ENCODE peak calls at places on chromosomes 4 and X, in five cellular contexts. I, W, M, D and R are unnamed samples.

GRCh38 chr4:75289843-75290616 is 224.2 kb downstream of the RCHY1 start:
- DNase-seq in I (no peak), W (no peak), M (peak), D (no peak), R (peak)

GRCh38 chr4:99383381-99383780 is 30.8 kb upstream of the ADH1C start:
- DNase-seq in I (no peak), W (no peak), M (no peak), D (no peak), R (no peak)

GRCh38 chr4:80336582-80336981 is 1.1 kb downstream of the CFAP299 start:
- DNase-seq in I (no peak), W (no peak), M (peak), D (no peak), R (peak)

GRCh38 chrX:40809210-40809609 is 73.9 kb upstream of the MED14 start:
- DNase-seq in I (no peak), W (no peak), M (peak), D (no peak), R (peak)

GRCh38 chrX:106774981-106775380 is 27.5 kb upstream of the TBC1D8B start:
- DNase-seq in I (no peak), W (no peak), M (no peak), D (no peak), R (no peak)

GRCh38 chr4:126004936-126005335 is 690.2 kb downstream of the FAT4 start:
- DNase-seq in I (no peak), W (no peak), M (peak), D (no peak), R (peak)

GRCh38 chr4:117700111-117700892 is 334.0 kb upstream of the NDST3 start:
- DNase-seq in I (no peak), W (no peak), M (peak), D (no peak), R (peak)

GRCh38 chr4:72319596-72319995 is 249.4 kb downstream of the ADAMTS3 start:
- DNase-seq in I (no peak), W (no peak), M (peak), D (no peak), R (peak)

GRCh38 chr4:54840430-54840829 is 182.7 kb downstream of the KIT start:
- DNase-seq in I (no peak), W (no peak), M (no peak), D (no peak), R (no peak)

GRCh38 chr4:1651609-1652008 is 32.5 kb downstream of the FAM53A start:
- DNase-seq in I (no peak), W (no peak), M (no peak), D (no peak), R (no peak)

GRCh38 chrX:101429934-101430333 is 21.9 kb downstream of the HNRNPH2 start:
- DNase-seq in I (no peak), W (no peak), M (no peak), D (no peak), R (no peak)

GRCh38 chr4:78057135-78057599 is at the start of gene FRAS1:
- DNase-seq in I (no peak), W (peak), M (no peak), D (peak), R (peak)

GRCh38 chrX:48083212-48083611 is 11.8 kb upstream of the ZNF630 start:
- DNase-seq in I (peak), W (peak), M (peak), D (peak), R (peak)

GRCh38 chr4:184812651-184813181 is 13.1 kb downstream of the ACSL1 start:
- DNase-seq in I (no peak), W (no peak), M (peak), D (no peak), R (peak)

GRCh38 chr4:139951051-139951450 is 202.9 kb downstream of the MAML3 start:
- DNase-seq in I (no peak), W (no peak), M (peak), D (no peak), R (peak)

GRCh38 chr4:183355405-183355804 is 33.2 kb upstream of the CLDN24 start:
- DNase-seq in I (no peak), W (no peak), M (peak), D (no peak), R (peak)

GRCh38 chr4:7864685-7865084 is 75.0 kb downstream of the AFAP1 start:
- DNase-seq in I (no peak), W (no peak), M (no peak), D (no peak), R (no peak)

GRCh38 chr4:5027366-5027765 is 8.1 kb upstream of the CYTL1 start:
- DNase-seq in I (no peak), W (no peak), M (no peak), D (no peak), R (no peak)

GRCh38 chr4:25767877-25768475 is 94.8 kb downstream of the SEL1L3 start:
- DNase-seq in I (no peak), W (no peak), M (peak), D (peak), R (peak)

GRCh38 chr4:14906805-14907204 is 95.5 kb upstream of the CPEB2 start:
- DNase-seq in I (no peak), W (no peak), M (no peak), D (no peak), R (peak)

GRCh38 chrX:23525531-23525930 is 141.8 kb upstream of the PRDX4 start:
- DNase-seq in I (no peak), W (no peak), M (peak), D (no peak), R (peak)

GRCh38 chr4:6574747-6575502 is at the start of gene MAN2B2:
- DNase-seq in I (peak), W (peak), M (peak), D (peak), R (peak)

GRCh38 chr4:8221476-8221875 is 22.4 kb downstream of the SH3TC1 start:
- DNase-seq in I (no peak), W (no peak), M (peak), D (no peak), R (no peak)

GRCh38 chr4:163484906-163485305 is 9.6 kb upstream of the TMA16 start:
- DNase-seq in I (peak), W (peak), M (peak), D (no peak), R (peak)

GRCh38 chr4:86302242-86302641 is 57.6 kb downstream of the MAPK10 start:
- DNase-seq in I (no peak), W (no peak), M (peak), D (no peak), R (peak)

GRCh38 chrX:38675856-38676255 is 114.5 kb downstream of the TSPAN7 start:
- DNase-seq in I (no peak), W (no peak), M (no peak), D (no peak), R (no peak)